ENCODE peak calls at places on chromosomes 4 and X, in seven cellular contexts. M is right lobe of liver, R is neural crest cell, A is H1, L is breast epithelium, T is prostate gland, X is left ventricle myocardium inferior. H is an unnamed sample.

GRCh38 chr4:55938501-55938900 is 10.2 kb upstream of the CEP135 start:
- DNase-seq in M (no peak), R (no peak), A (no peak), L (no peak), T (no peak), X (no peak), H (no peak)

GRCh38 chrX:68440438-68440837 is 7.1 kb upstream of the OPHN1 start:
- DNase-seq in M (no peak), R (no peak), A (no peak), L (no peak), T (no peak), X (no peak), H (no peak)

GRCh38 chr4:1192091-1192492 is 19.7 kb upstream of the SPON2 start:
- DNase-seq in M (peak; percentile 86), R (no peak), A (no peak), L (peak; percentile 83), T (peak; percentile 89), X (peak; percentile 85), H (peak; percentile 44)

GRCh38 chr4:88720749-88721428 is 23.3 kb upstream of the NAP1L5 start:
- DNase-seq in M (peak; percentile 75), R (no peak), A (no peak), L (no peak), T (no peak), X (no peak), H (no peak)

GRCh38 chr4:127421418-127421817 is 211.3 kb upstream of the INTU start:
- DNase-seq in M (no peak), R (no peak), A (no peak), L (no peak), T (no peak), X (no peak), H (no peak)

GRCh38 chrX:40091691-40092421 is 5.9 kb downstream of the BCOR start:
- DNase-seq in M (peak; percentile 51), R (no peak), A (peak; percentile 65), L (no peak), T (peak; percentile 21), X (no peak), H (no peak)

GRCh38 chr4:6278801-6279197 is 9.1 kb downstream of the WFS1 start:
- DNase-seq in M (no peak), R (no peak), A (no peak), L (no peak), T (no peak), X (peak; percentile 58), H (no peak)

GRCh38 chr4:104524591-104524990 is 29.9 kb upstream of the CXXC4 start:
- DNase-seq in M (no peak), R (no peak), A (no peak), L (no peak), T (no peak), X (no peak), H (no peak)

GRCh38 chrX:6660567-6661252 is 125.8 kb upstream of the VCX3A start:
- DNase-seq in M (no peak), R (no peak), A (no peak), L (no peak), T (no peak), X (no peak), H (no peak)

GRCh38 chrX:15437724-15438123 is 53.5 kb upstream of the VEGFD start:
- DNase-seq in M (no peak), R (no peak), A (no peak), L (no peak), T (no peak), X (no peak), H (no peak)

GRCh38 chrX:71492086-71493065 is 40.5 kb upstream of the OGT start:
- DNase-seq in M (peak; percentile 61), R (no peak), A (no peak), L (no peak), T (peak; percentile 8), X (peak; percentile 56), H (no peak)

GRCh38 chr4:98468744-98469143 is 189.7 kb downstream of the TSPAN5 start:
- DNase-seq in M (no peak), R (peak; percentile 8), A (no peak), L (peak; percentile 27), T (no peak), X (peak; percentile 32), H (no peak)
- TF ChIP-seq CTCF in M (no peak), R (no peak), A (no peak), L (no peak), T (no peak), X (no peak), H (no peak)

GRCh38 chr4:183141997-183142396 is 42.9 kb downstream of the WWC2 start:
- DNase-seq in M (no peak), R (no peak), A (no peak), L (no peak), T (no peak), X (no peak), H (no peak)
- TF ChIP-seq CTCF in M (peak; percentile 13), R (no peak), A (no peak), L (no peak), T (no peak), X (peak; percentile 16), H (no peak)

GRCh38 chr4:109332926-109333464 is 30.5 kb upstream of the COL25A1 start:
- DNase-seq in M (no peak), R (no peak), A (peak; percentile 86), L (no peak), T (no peak), X (no peak), H (no peak)
- TF ChIP-seq CTCF in M (no peak), R (no peak), A (peak; percentile 87), L (no peak), T (no peak), X (peak; percentile 41), H (no peak)

GRCh38 chr4:76744253-76744921 is 153.6 kb downstream of the SOWAHB start:
- DNase-seq in M (no peak), R (no peak), A (no peak), L (no peak), T (no peak), X (no peak), H (no peak)
- TF ChIP-seq CTCF in M (no peak), R (no peak), A (no peak), L (no peak), T (no peak), X (no peak), H (no peak)

DNA sequence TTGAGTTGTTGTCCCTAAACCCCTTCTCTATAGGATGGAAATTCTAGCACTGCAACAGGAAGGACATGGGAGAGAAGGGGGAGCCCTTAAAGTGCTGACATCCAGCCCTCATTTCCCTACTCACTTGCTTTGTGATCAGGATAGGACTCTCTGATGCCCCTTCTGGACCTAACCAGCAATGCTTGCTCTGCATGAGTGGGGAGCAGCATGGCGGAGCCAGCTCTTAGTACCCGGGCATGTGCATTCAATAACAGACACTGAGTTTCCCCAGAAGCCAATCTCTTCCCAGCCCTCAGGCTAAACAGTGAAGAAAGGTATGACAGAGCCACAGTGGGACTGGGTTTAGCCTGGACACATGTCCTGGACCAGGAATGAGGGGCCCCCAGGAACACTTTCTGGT is 14.0 kb downstream of the SOD3 start:
- DNase-seq in M (no peak), R (no peak), A (peak; percentile 53), L (no peak), T (no peak), X (no peak), H (no peak)
- TF ChIP-seq CTCF in M (no peak), R (no peak), A (peak; percentile 58), L (no peak), T (no peak), X (peak; percentile 19), H (no peak)